ENCODE peak calls at places on chromosomes 4 and X, in five cellular contexts. I is GM12878, R is HepG2, B is HCT116, F is K562. Z is an unnamed sample. For H3K4me1, the result is how much of the 10 kb centered on the place peaks cover.

GRCh38 chr4:25085621-25086020 is 54.9 kb upstream of the LGI2 start:
- DNase-seq in I (no peak), B (no peak), R (no peak), F (no peak), Z (no peak)

GRCh38 chrX:12984629-12985303 is 9.9 kb downstream of the TMSB4X start:
- DNase-seq in I (no peak), R (no peak), F (peak), B (peak), Z (no peak)

GRCh38 chrX:137915466-137915865 is 349.5 kb downstream of the ZIC3 start:
- DNase-seq in I (no peak), F (no peak), R (no peak), B (no peak), Z (no peak)

GRCh38 chr4:138092060-138092459 is 150.1 kb downstream of the SLC7A11 start:
- DNase-seq in R (no peak), F (no peak), I (no peak), B (no peak), Z (no peak)

GRCh38 chr4:87853108-87853507 is 20.3 kb downstream of the MEPE start:
- DNase-seq in B (peak), I (no peak), R (peak), F (peak), Z (peak)

GRCh38 chr4:137390141-137390540 is 142.2 kb downstream of the PCDH18 start:
- DNase-seq in R (no peak), B (no peak), F (no peak), I (no peak), Z (no peak)

GRCh38 chrX:14899607-14900006 is 26.4 kb downstream of the MOSPD2 start:
- DNase-seq in I (no peak), R (no peak), B (peak), F (peak), Z (no peak)

GRCh38 chr4:67204441-67204840 is 340.9 kb downstream of the CENPC start:
- DNase-seq in R (no peak), I (no peak), F (no peak), B (no peak), Z (no peak)

GRCh38 chrX:134443461-134443860 is 16.5 kb upstream of the HPRT1 start:
- DNase-seq in B (no peak), R (no peak), I (no peak), F (no peak), Z (no peak)

GRCh38 chr4:8395504-8395903 is 45.0 kb downstream of the ACOX3 start:
- DNase-seq in B (no peak), F (no peak), R (no peak), I (no peak), Z (no peak)

GRCh38 chrX:19627533-19627932 is 112.2 kb upstream of the MAP3K15 start:
- DNase-seq in B (no peak), R (no peak), F (no peak), I (no peak), Z (no peak)

GRCh38 chrX:13533726-13534125 is 35.7 kb upstream of the EGFL6 start:
- DNase-seq in R (no peak), B (no peak), F (no peak), I (no peak), Z (no peak)

GRCh38 chrX:109774706-109775105 is 41.6 kb upstream of the ACSL4 start:
- DNase-seq in B (no peak), R (peak), I (peak), F (peak), Z (no peak)

GRCh38 chrX:46573896-46574336 is 351 bp downstream of the CHST7 start:
- DNase-seq in I (no peak), B (no peak), F (no peak), R (peak), Z (no peak)

GRCh38 chrX:51272638-51273037 is 60.0 kb upstream of the NUDT10 start:
- DNase-seq in F (no peak), I (no peak), B (no peak), R (no peak), Z (no peak)

GRCh38 chr4:1405249-1405635 is 1.0 kb downstream of the NKX1-1 start:
- DNase-seq in R (no peak), F (no peak), I (no peak), B (no peak), Z (no peak)

GRCh38 chr4:125316391-125316780 is 1.6 kb downstream of the FAT4 start:
- DNase-seq in F (no peak), R (no peak), B (no peak), I (no peak), Z (no peak)

GRCh38 chr4:156413411-156413985 is 459.8 kb upstream of the CTSO start:
- DNase-seq in B (no peak), R (no peak), I (no peak), F (no peak), Z (no peak)

GRCh38 chrX:2351999-2352995 is 148.5 kb downstream of the DHRSX start:
- DNase-seq in R (no peak), I (no peak), B (no peak), F (peak), Z (no peak)

GRCh38 chr4:159410076-159410777 is 307.3 kb downstream of the RAPGEF2 start:
- DNase-seq in R (no peak), B (no peak), I (no peak), F (no peak), Z (no peak)

GRCh38 chr4:150421612-150422011 is 160.3 kb upstream of the MAB21L2 start:
- DNase-seq in I (no peak), R (no peak), B (no peak), F (no peak), Z (no peak)

GRCh38 chr4:153223418-153223792 is 19.2 kb downstream of the TRIM2 start:
- DNase-seq in I (no peak), F (no peak), B (no peak), R (no peak), Z (no peak)

GRCh38 chrX:46375831-46376230 is 169.4 kb downstream of the ZNF674 start:
- DNase-seq in R (no peak), B (peak), I (no peak), F (no peak), Z (no peak)

GRCh38 chrX:10190367-10190766 is 33.6 kb downstream of the CLCN4 start:
- DNase-seq in R (peak), F (peak), B (peak), I (no peak), Z (peak)

GRCh38 chrX:826448-826847 is 195.9 kb downstream of the SHOX start:
- DNase-seq in I (no peak), F (no peak), B (no peak), R (no peak), Z (no peak)

GRCh38 chrX:13091111-13091765 is 46.8 kb upstream of the FAM9C start:
- DNase-seq in I (peak), B (no peak), F (no peak), R (no peak), Z (no peak)

GRCh38 chrX:153624196-153625091 is 22.6 kb upstream of the DUSP9 start:
- DNase-seq in B (no peak), I (no peak), R (peak), F (no peak), Z (no peak)

GRCh38 chr4:125722009-125722408 is 407.3 kb downstream of the FAT4 start:
- DNase-seq in I (no peak), B (no peak), F (no peak), R (no peak), Z (no peak)

GRCh38 chrX:83593634-83594294 is 85.7 kb downstream of the POU3F4 start:
- DNase-seq in I (no peak), R (no peak), B (no peak), F (no peak), Z (no peak)

GRCh38 chr4:108060164-108060563 is 70.5 kb downstream of the HADH start:
- DNase-seq in B (peak), R (peak), F (peak), I (no peak), Z (no peak)

GRCh38 chrX:134624046-134624430 is 34.2 kb downstream of the PLAC1 start:
- DNase-seq in B (no peak), I (no peak), R (peak), F (no peak), Z (no peak)

GRCh38 chr4:55216871-55217635 is 91.7 kb upstream of the KDR start:
- DNase-seq in I (no peak), F (no peak), B (no peak), R (no peak), Z (no peak)

GRCh38 chr4:85557016-85557901 is 82.3 kb downstream of the ARHGAP24 start:
- DNase-seq in R (no peak), B (no peak), I (peak), F (no peak), Z (no peak)

GRCh38 chrX:39645059-39645895 is 452.5 kb downstream of the BCOR start:
- DNase-seq in B (no peak), I (no peak), R (no peak), F (peak), Z (no peak)

GRCh38 chr4:17787315-17787714 is 5.9 kb upstream of the FAM184B start:
- DNase-seq in R (no peak), B (no peak), I (no peak), F (no peak), Z (no peak)

GRCh38 chrX:139738581-139738980 is 30.6 kb upstream of the MCF2 start:
- DNase-seq in B (no peak), F (no peak), R (no peak), I (no peak), Z (no peak)

GRCh38 chrX:76064825-76065224 is 108.0 kb upstream of the PBDC1 start:
- DNase-seq in I (no peak), F (no peak), R (no peak), B (no peak), Z (no peak)
- H3K4me3 ChIP-seq in I (no peak), F (no peak), R (no peak), B (no peak), Z (no peak)

GRCh38 chr4:6092971-6093370 is 74.7 kb upstream of the C4orf50 start:
- DNase-seq in F (no peak), I (no peak), B (no peak), R (no peak), Z (no peak)

GRCh38 chr4:6095897-6096296 is 77.7 kb upstream of the C4orf50 start:
- DNase-seq in R (no peak), B (no peak), I (no peak), F (no peak), Z (no peak)

GRCh38 chr4:6095023-6095817 is 77.0 kb upstream of the C4orf50 start:
- DNase-seq in B (no peak), F (no peak), R (no peak), I (no peak), Z (no peak)

GRCh38 chr4:6093671-6094070 is 75.4 kb upstream of the C4orf50 start:
- DNase-seq in B (no peak), F (no peak), R (no peak), I (no peak), Z (no peak)

GRCh38 chr4:6097581-6097980 is 79.3 kb upstream of the C4orf50 start:
- DNase-seq in R (no peak), F (no peak), I (no peak), B (no peak), Z (no peak)
- TF ChIP-seq ZNF274 in R (no peak), F (no peak), I (no peak), B (no peak), Z (no peak)

GRCh38 chr4:186700746-186701145 is 22.9 kb downstream of the FAT1 start:
- DNase-seq in F (no peak), B (no peak), I (no peak), R (no peak), Z (no peak)

GRCh38 chr4:186698028-186698427 is 25.6 kb downstream of the FAT1 start:
- DNase-seq in R (peak), I (no peak), F (no peak), B (no peak), Z (no peak)

GRCh38 chr4:186699881-186700397 is 23.7 kb downstream of the FAT1 start:
- DNase-seq in F (no peak), B (no peak), I (no peak), R (no peak), Z (no peak)

GRCh38 chr4:186698525-186698924 is 25.1 kb downstream of the FAT1 start:
- DNase-seq in B (no peak), R (no peak), I (no peak), F (no peak), Z (no peak)

DNA sequence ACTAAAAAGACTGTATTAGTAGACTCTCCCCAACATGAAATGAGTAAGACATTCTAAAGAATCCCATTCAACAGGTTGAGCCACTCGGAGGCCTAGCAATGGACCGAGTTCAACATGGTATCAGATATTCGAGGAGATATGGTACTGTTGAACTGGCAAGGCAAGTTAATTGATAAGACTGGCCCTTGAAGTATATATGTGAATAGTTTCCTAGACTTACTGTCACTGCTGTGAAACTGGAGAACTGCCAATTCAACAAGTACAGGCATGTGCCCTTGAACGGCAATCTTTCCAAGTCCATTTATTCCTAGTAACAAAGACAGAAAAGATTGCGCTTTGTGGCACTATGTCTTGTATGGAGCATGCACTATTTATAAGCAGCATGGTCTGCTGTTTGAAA is 24.4 kb downstream of the FAT1 start:
- DNase-seq in R (peak), B (no peak), F (no peak), I (no peak), Z (no peak)
- H3K4me1 ChIP-seq in R (half or more), B (half or more), F (under half), I (under half), Z (under half)

GRCh38 chr4:62661821-62662220 is 1461.7 kb downstream of the ADGRL3 start:
- DNase-seq in F (no peak), R (no peak), B (no peak), I (no peak), Z (no peak)
- H3K4me3 ChIP-seq in F (no peak), R (no peak), B (no peak), I (no peak), Z (no peak)